ENCODE peak calls at places on chromosomes 1 and 21, in seven cellular contexts. N, M, C, S, P, A and U are unnamed samples.

GRCh38 chr1:22053018-22053860 is 730 bp downstream of the CDC42 start:
- DNase-seq in C (peak; percentile 68), N (peak; percentile 49), A (no peak), S (peak; percentile 85), P (peak; percentile 81), M (no peak), U (peak; percentile 54)

GRCh38 chr1:168507271-168507670 is 36.5 kb downstream of the XCL2 start:
- DNase-seq in P (no peak), M (no peak), C (no peak), N (no peak), A (no peak), S (no peak), U (no peak)

GRCh38 chr1:210496063-210496462 is 167.4 kb downstream of the HHAT start:
- DNase-seq in A (no peak), C (peak; percentile 27), P (peak; percentile 4), M (no peak), S (peak; percentile 92), N (no peak), U (no peak)

GRCh38 chr1:71634159-71634558 is 553.3 kb upstream of the ZRANB2 start:
- DNase-seq in C (no peak), A (no peak), P (no peak), M (no peak), S (no peak), N (no peak), U (no peak)

GRCh38 chr1:169115891-169116585 is 9.5 kb downstream of the ATP1B1 start:
- DNase-seq in N (no peak), S (peak; percentile 48), P (no peak), M (peak; percentile 10), C (peak; percentile 48), A (no peak), U (peak; percentile 81)

GRCh38 chr1:39317111-39317510 is 112.6 kb downstream of the MACF1 start:
- DNase-seq in M (no peak), A (no peak), C (no peak), S (peak; percentile 10), N (no peak), P (no peak), U (no peak)

GRCh38 chr1:40717065-40717464 is 25.6 kb downstream of the NFYC start:
- DNase-seq in P (no peak), C (no peak), N (no peak), A (no peak), S (no peak), M (no peak), U (no peak)

GRCh38 chr1:203369666-203370065 is 18.7 kb upstream of the FMOD start:
- DNase-seq in N (no peak), S (no peak), M (no peak), P (no peak), A (no peak), C (no peak), U (no peak)

GRCh38 chr1:3068400-3069361 is at the start of gene PRDM16:
- DNase-seq in P (peak; percentile 41), N (no peak), C (peak; percentile 51), A (no peak), S (peak; percentile 3), M (no peak), U (peak; percentile 26)
- H3K27ac ChIP-seq in P (no peak within 1 kb of the TSS), N (peak within 1 kb of the TSS; percentile 41), C (peak within 1 kb of the TSS; percentile 96), A (peak within 1 kb of the TSS; percentile 99), S (no peak within 1 kb of the TSS), M (peak within 1 kb of the TSS; percentile 50), U (no peak within 1 kb of the TSS)

DNA sequence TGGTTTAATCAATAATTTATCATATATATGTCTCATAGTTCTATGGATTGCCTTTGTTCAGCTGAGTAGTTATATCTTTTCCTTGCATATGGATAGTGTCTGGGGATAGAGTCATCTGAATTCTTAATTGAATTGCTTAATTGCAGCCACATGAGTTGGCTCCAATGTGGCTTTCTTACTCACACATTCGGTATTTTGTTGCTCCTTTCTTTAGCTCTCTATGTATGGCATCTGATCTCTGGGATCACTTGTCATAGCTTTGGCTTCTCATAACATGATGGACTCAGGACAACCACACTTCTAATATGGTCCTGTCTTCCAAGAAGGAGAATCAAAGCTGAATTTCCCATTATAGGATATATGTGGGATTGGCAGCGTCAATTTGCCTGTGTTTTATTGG is 716.2 kb downstream of the NCAM2 start:
- DNase-seq in A (no peak), M (no peak), P (peak; percentile 72), C (no peak), N (no peak), S (peak; percentile 82), U (no peak)
- H3K9me3 ChIP-seq in A (no peaks in the 10 kb centered on the region), M (no peaks in the 10 kb centered on the region), P (no peaks in the 10 kb centered on the region), C (no peaks in the 10 kb centered on the region), N (no peaks in the 10 kb centered on the region), S (no peaks in the 10 kb centered on the region), U (no peaks in the 10 kb centered on the region)

GRCh38 chr1:239786464-239786863 is 305.2 kb upstream of the FMN2 start:
- DNase-seq in P (no peak), M (no peak), C (no peak), N (no peak), A (no peak), S (no peak), U (no peak)
- H3K27ac ChIP-seq in P (no peak overlapping the region), M (no peak overlapping the region), C (no peak overlapping the region), N (no peak overlapping the region), A (no peak overlapping the region), S (no peak overlapping the region), U (no peak overlapping the region)

GRCh38 chr1:178442925-178443324 is 53.8 kb downstream of the CLEC20A start:
- DNase-seq in A (no peak), S (no peak), N (no peak), M (no peak), C (no peak), P (no peak), U (no peak)

GRCh38 chr1:178436899-178437298 is 59.9 kb downstream of the CLEC20A start:
- DNase-seq in A (no peak), P (no peak), N (no peak), C (no peak), S (no peak), M (no peak), U (no peak)

GRCh38 chr1:178434899-178435298 is 61.9 kb downstream of the CLEC20A start:
- DNase-seq in N (no peak), M (no peak), P (no peak), S (no peak), C (no peak), A (no peak), U (no peak)

GRCh38 chr1:178434360-178434759 is 62.4 kb downstream of the CLEC20A start:
- DNase-seq in N (no peak), A (no peak), P (no peak), S (peak; percentile 5), C (no peak), M (no peak), U (no peak)

DNA sequence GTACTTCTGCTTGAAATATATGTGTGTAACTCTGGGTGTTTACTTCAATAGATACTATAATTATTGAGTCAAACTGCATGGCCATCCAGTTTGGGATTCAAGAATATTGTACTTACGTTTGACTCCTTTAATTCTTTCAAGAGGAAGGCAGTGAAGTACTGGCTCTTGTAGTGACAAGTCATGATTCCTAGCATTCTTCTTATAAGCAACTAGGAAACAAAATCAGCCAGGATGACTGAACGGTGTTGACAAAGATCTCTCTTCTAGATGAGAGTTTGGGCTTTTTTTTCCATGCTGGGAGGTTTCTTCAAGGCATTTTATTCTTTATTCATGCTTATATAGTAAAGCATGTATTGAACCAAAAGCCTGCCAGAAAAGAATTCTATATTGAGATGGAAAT is 58.3 kb downstream of the CLEC20A start:
- DNase-seq in C (no peak), S (peak; percentile 16), N (no peak), P (peak; percentile 2), M (no peak), A (no peak), U (no peak)
- H3K9me3 ChIP-seq in C (no peaks in the 10 kb centered on the region), S (no peaks in the 10 kb centered on the region), N (no peaks in the 10 kb centered on the region), P (no peaks in the 10 kb centered on the region), M (no peaks in the 10 kb centered on the region), A (no peaks in the 10 kb centered on the region), U (no peaks in the 10 kb centered on the region)

DNA sequence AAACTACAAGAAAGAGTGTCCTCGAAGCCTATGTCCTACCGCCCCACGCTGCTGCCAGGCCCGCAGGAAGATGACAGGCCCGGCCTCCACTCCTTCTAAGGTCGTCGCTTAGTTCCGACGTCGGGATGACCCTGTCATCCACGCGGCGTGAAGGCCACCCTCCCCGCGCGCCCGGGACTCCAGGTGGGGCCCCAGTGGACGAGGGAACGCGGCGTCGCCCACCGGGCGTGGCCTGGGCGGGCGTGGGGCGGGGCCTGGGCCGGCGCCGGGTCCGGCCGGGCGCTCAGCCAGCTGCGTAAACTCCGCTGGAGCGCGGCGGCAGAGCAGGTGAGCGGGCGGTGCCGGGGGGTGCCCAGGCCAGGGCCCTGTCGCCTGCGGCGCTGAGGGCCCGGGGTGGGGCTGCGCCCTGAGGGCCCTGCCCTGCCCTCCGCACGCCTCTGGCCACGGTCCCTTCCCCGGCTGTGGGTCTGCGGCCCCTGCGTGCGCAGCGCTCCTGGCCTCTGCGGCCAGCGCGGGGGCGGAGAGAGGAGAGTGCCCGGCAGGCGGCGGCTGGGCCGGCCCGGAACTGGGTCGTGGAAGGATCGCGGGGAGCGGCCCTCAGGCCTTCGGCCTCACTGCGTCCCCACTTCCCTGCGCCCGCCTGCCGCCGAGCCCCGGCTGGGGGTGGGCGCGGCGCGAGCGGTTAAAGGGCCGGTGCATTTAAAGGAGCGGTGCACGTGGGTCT is at the start of gene PSEN2:
- DNase-seq in C (peak; percentile 76), P (peak; percentile 27), M (no peak), N (peak; percentile 76), A (peak; percentile 20), S (peak; percentile 28), U (peak; percentile 84)
- H3K27ac ChIP-seq in C (peak within 1 kb of the TSS; percentile 88), P (peak within 1 kb of the TSS; percentile 57), M (peak within 1 kb of the TSS; percentile 40), N (peak within 1 kb of the TSS; percentile 69), A (peak within 1 kb of the TSS; percentile 75), S (peak within 1 kb of the TSS; percentile 2), U (peak within 1 kb of the TSS; percentile 68)

DNA sequence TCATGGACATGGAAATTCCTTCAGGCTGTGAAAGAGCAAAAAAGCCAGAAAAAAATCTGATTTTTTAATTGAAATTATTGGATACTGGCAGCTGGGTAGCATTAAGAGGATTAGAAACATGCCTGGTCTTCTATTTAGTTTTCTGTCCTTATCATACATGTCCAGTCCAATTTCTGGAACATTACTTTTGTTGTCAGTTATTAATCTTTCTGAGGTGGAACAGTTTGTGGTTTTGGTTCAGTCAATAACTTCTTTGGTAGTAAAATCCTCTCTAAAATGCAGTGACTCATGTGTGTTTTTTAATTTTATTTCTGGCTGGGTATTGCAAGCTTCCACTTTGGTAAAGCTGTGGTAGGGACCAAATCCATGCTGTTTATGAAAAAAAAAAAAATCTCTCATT is 687.0 kb upstream of the ADGRL2 start:
- DNase-seq in C (no peak), A (no peak), M (no peak), S (peak; percentile 31), N (no peak), P (peak; percentile 43), U (no peak)
- H3K9me3 ChIP-seq in C (no peaks in the 10 kb centered on the region), A (no peaks in the 10 kb centered on the region), M (no peaks in the 10 kb centered on the region), S (no peaks in the 10 kb centered on the region), N (no peaks in the 10 kb centered on the region), P (no peaks in the 10 kb centered on the region), U (no peaks in the 10 kb centered on the region)

DNA sequence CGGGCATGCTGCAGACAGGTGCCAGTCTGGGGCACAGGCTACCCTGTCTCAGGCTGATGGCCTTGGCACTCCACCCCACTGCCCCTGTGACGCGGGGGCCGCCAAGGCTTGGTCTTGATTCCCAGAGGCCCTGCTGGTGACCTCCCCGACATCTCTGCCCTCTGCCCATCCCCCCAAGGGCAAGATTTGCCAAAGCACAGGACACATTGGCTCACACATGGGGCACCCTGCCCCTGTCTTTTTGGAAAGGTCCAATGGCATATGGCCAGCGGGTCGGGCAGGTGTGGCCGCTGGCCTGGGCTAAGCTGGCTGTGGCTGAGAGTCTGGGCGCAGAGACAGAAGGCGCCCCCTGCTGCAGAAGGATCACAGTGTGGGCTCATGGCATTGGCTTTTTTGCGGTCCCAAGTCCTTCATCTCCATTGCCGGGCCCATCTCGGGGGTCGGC is 4.6 kb downstream of the MIB2 start:
- DNase-seq in P (no peak), S (no peak), N (no peak), M (no peak), C (peak; percentile 75), A (no peak), U (no peak)
- H3K27ac ChIP-seq in P (no peak overlapping the region), S (no peak overlapping the region), N (no peak overlapping the region), M (no peak overlapping the region), C (peak overlapping the region; percentile 87), A (no peak overlapping the region), U (no peak overlapping the region)

GRCh38 chr1:68276448-68276847 is 44.1 kb upstream of the WLS start:
- DNase-seq in N (no peak), P (no peak), A (no peak), S (no peak), C (no peak), M (no peak), U (no peak)
- H3K9me3 ChIP-seq in N (no peaks in the 10 kb centered on the region), P (no peaks in the 10 kb centered on the region), A (no peaks in the 10 kb centered on the region), S (no peaks in the 10 kb centered on the region), C (no peaks in the 10 kb centered on the region), M (no peaks in the 10 kb centered on the region), U (no peaks in the 10 kb centered on the region)